ENCODE peak calls at places on chromosome 4, in five cellular contexts. One of them, this sample, is unnamed.

GRCh38 chr4:25031077-25031606 is 396 bp upstream of the LGI2 start:
- DNase-seq in iris pigment epithelial cell: peak; percentile 6
- DNase-seq in EL: peak; percentile 18
- DNase-seq in CD4-positive, alpha-beta T cell: no peak
- DNase-seq in ureter: no peak
- DNase-seq in this sample: no peak

GRCh38 chr4:157996061-157996460 is 176.8 kb downstream of the GASK1B start:
- DNase-seq in ureter: no peak
- DNase-seq in CD4-positive, alpha-beta T cell: no peak
- DNase-seq in iris pigment epithelial cell: no peak
- DNase-seq in EL: no peak
- DNase-seq in this sample: no peak

GRCh38 chr4:74097161-74097560 is 1.8 kb downstream of the CXCL2 start:
- DNase-seq in iris pigment epithelial cell: no peak
- DNase-seq in EL: no peak
- DNase-seq in CD4-positive, alpha-beta T cell: no peak
- DNase-seq in ureter: no peak
- DNase-seq in this sample: no peak

GRCh38 chr4:71338846-71339593 is at the start of gene SLC4A4:
- DNase-seq in CD4-positive, alpha-beta T cell: no peak
- DNase-seq in iris pigment epithelial cell: peak; percentile 57
- DNase-seq in ureter: no peak
- DNase-seq in EL: peak; percentile 85
- DNase-seq in this sample: no peak

GRCh38 chr4:168871686-168872085 is 138.4 kb downstream of the CBR4 start:
- DNase-seq in ureter: no peak
- DNase-seq in iris pigment epithelial cell: no peak
- DNase-seq in CD4-positive, alpha-beta T cell: no peak
- DNase-seq in EL: peak; percentile 29
- DNase-seq in this sample: no peak

GRCh38 chr4:158201310-158201709 is 9.0 kb upstream of the TMEM144 start:
- DNase-seq in ureter: no peak
- DNase-seq in CD4-positive, alpha-beta T cell: no peak
- DNase-seq in EL: no peak
- DNase-seq in iris pigment epithelial cell: no peak
- DNase-seq in this sample: no peak

GRCh38 chr4:8539661-8540060 is 40.5 kb upstream of the GPR78 start:
- DNase-seq in EL: no peak
- DNase-seq in ureter: no peak
- DNase-seq in CD4-positive, alpha-beta T cell: no peak
- DNase-seq in iris pigment epithelial cell: no peak
- DNase-seq in this sample: no peak

GRCh38 chr4:113673450-113673849 is 88.1 kb downstream of the CAMK2D start:
- DNase-seq in ureter: no peak
- DNase-seq in iris pigment epithelial cell: peak; percentile 28
- DNase-seq in EL: peak; percentile 73
- DNase-seq in CD4-positive, alpha-beta T cell: no peak
- DNase-seq in this sample: no peak

GRCh38 chr4:140533951-140534480 is 10.0 kb downstream of the ELMOD2 start:
- DNase-seq in CD4-positive, alpha-beta T cell: no peak
- DNase-seq in EL: peak; percentile 38
- DNase-seq in iris pigment epithelial cell: peak; percentile 62
- DNase-seq in ureter: no peak
- DNase-seq in this sample: no peak

GRCh38 chr4:52377563-52377962 is 281.5 kb downstream of the USP46 start:
- DNase-seq in iris pigment epithelial cell: no peak
- DNase-seq in CD4-positive, alpha-beta T cell: no peak
- DNase-seq in EL: no peak
- DNase-seq in ureter: no peak
- DNase-seq in this sample: no peak

GRCh38 chr4:179695175-179695574 is 2252.9 kb upstream of the AGA start:
- DNase-seq in iris pigment epithelial cell: peak; percentile 51
- DNase-seq in ureter: no peak
- DNase-seq in CD4-positive, alpha-beta T cell: no peak
- DNase-seq in EL: peak; percentile 37
- DNase-seq in this sample: no peak

GRCh38 chr4:188037003-188037713 is 41.6 kb downstream of the ZFP42 start:
- DNase-seq in iris pigment epithelial cell: no peak
- DNase-seq in EL: no peak
- DNase-seq in ureter: no peak
- DNase-seq in CD4-positive, alpha-beta T cell: no peak
- DNase-seq in this sample: no peak

GRCh38 chr4:8029689-8030088 is 90.0 kb upstream of the AFAP1 start:
- DNase-seq in iris pigment epithelial cell: no peak
- DNase-seq in CD4-positive, alpha-beta T cell: no peak
- DNase-seq in ureter: no peak
- DNase-seq in EL: peak; percentile 13
- DNase-seq in this sample: no peak

GRCh38 chr4:169312690-169313422 is 42.1 kb upstream of the SH3RF1 start:
- DNase-seq in iris pigment epithelial cell: no peak
- DNase-seq in ureter: no peak
- DNase-seq in EL: no peak
- DNase-seq in CD4-positive, alpha-beta T cell: no peak
- DNase-seq in this sample: no peak

GRCh38 chr4:119795986-119796578 is 167.5 kb upstream of the PDE5A start:
- DNase-seq in CD4-positive, alpha-beta T cell: no peak
- DNase-seq in ureter: no peak
- DNase-seq in EL: peak; percentile 1
- DNase-seq in iris pigment epithelial cell: no peak
- DNase-seq in this sample: no peak

This sample was measured in stomach.